ENCODE peak calls at places on chromosomes 11 and 22, in eight cellular contexts. H is amniotic stem cell; A is bronchial epithelial cell; O is substantia nigra; D is stimulated activated naive CD4-positive, alpha-beta T cell; L is NCI-H1105; V is foreskin fibroblast; P is body of pancreas. S is an unnamed sample.

GRCh38 chr11:118886681-118887111 is 3.0 kb downstream of the CXCR5 start:
- DNase-seq in O (no peak), D (no peak), P (no peak), V (no peak), A (no peak), H (no peak), L (no peak), S (no peak)

GRCh38 chr11:16792426-16792825 is 54.0 kb downstream of the C11orf58 start:
- DNase-seq in A (no peak), D (no peak), L (no peak), O (no peak), V (no peak), P (no peak), H (no peak), S (no peak)

GRCh38 chr11:109729761-109730160 is 307.8 kb downstream of the C11orf87 start:
- DNase-seq in P (peak), D (no peak), L (no peak), O (no peak), V (no peak), H (no peak), A (no peak), S (no peak)

GRCh38 chr22:23498811-23499798 is 81.0 kb downstream of the IGLL1 start:
- DNase-seq in L (no peak), A (no peak), P (no peak), H (no peak), D (no peak), O (no peak), V (no peak), S (no peak)

GRCh38 chr22:50452649-50453048 is 22.2 kb downstream of the SBF1 start:
- DNase-seq in H (no peak), V (no peak), D (no peak), O (no peak), P (no peak), A (no peak), L (no peak), S (no peak)

GRCh38 chr22:33658775-33659174 is 261.5 kb downstream of the LARGE1 start:
- DNase-seq in O (no peak), V (no peak), H (no peak), L (no peak), D (no peak), A (no peak), P (peak), S (no peak)

GRCh38 chr11:128747728-128748148 is 53.9 kb downstream of the FLI1 start:
- DNase-seq in H (no peak), P (no peak), V (no peak), A (no peak), O (no peak), D (no peak), L (no peak), S (no peak)

GRCh38 chr11:8222820-8223512 is 40.7 kb downstream of the LMO1 start:
- DNase-seq in O (no peak), D (no peak), H (no peak), L (no peak), V (no peak), P (no peak), A (no peak), S (no peak)

GRCh38 chr11:121656333-121657090 is 203.7 kb upstream of the SORL1-AS1 start:
- DNase-seq in P (no peak), H (peak), L (no peak), D (no peak), V (no peak), O (peak), A (no peak), S (no peak)

GRCh38 chr11:12200359-12201015 is 90.1 kb downstream of the MICAL2 start:
- DNase-seq in P (peak), D (no peak), L (peak), V (peak), H (peak), O (no peak), A (peak), S (peak)

GRCh38 chr11:48210052-48210451 is 6.6 kb upstream of the OR4B1 start:
- DNase-seq in V (no peak), A (no peak), D (no peak), H (no peak), O (no peak), P (no peak), L (no peak), S (no peak)

GRCh38 chr22:26916236-26916635 is 258.8 kb downstream of the MIAT start:
- DNase-seq in A (peak), H (no peak), L (peak), V (no peak), O (no peak), D (no peak), P (no peak), S (no peak)

GRCh38 chr11:65782816-65783228 is 2.0 kb upstream of the AP5B1 start:
- DNase-seq in O (no peak), A (no peak), H (no peak), L (no peak), P (no peak), V (no peak), D (no peak), S (no peak)

GRCh38 chr22:37140686-37141323 is 8.9 kb downstream of the IL2RB start:
- DNase-seq in A (no peak), O (no peak), H (no peak), L (no peak), V (no peak), D (no peak), P (no peak), S (no peak)

GRCh38 chr11:130383363-130384168 is 44.8 kb downstream of the ADAMTS8 start:
- DNase-seq in D (no peak), O (no peak), L (no peak), V (peak), A (peak), H (peak), P (no peak), S (no peak)

GRCh38 chr11:116891746-116892145 is 54.3 kb upstream of the APOA1 start:
- DNase-seq in V (no peak), O (no peak), H (no peak), P (no peak), A (no peak), L (no peak), D (no peak), S (no peak)

GRCh38 chr11:73856001-73856663 is 20.5 kb downstream of the COA4 start:
- DNase-seq in P (no peak), H (no peak), L (no peak), D (no peak), A (no peak), O (peak), V (no peak), S (no peak)

GRCh38 chr11:130439160-130439519 is 9.3 kb upstream of the ADAMTS15 start:
- DNase-seq in P (no peak), L (no peak), A (no peak), H (no peak), V (no peak), D (no peak), O (no peak), S (no peak)

GRCh38 chr11:122069946-122070345 is 46.1 kb downstream of the BLID start:
- DNase-seq in O (peak), A (peak), P (peak), L (peak), V (no peak), D (no peak), H (peak), S (no peak)

GRCh38 chr11:125787827-125788226 is at the start of gene PATE3:
- DNase-seq in A (no peak), V (no peak), O (no peak), H (no peak), P (no peak), L (no peak), D (no peak), S (no peak)

GRCh38 chr22:19760652-19761002 is at the start of gene TBX1:
- DNase-seq in V (no peak), O (no peak), L (no peak), P (no peak), D (no peak), A (no peak), H (no peak), S (no peak)

GRCh38 chr22:29887358-29887757 is 4.4 kb downstream of the MTMR3 start:
- DNase-seq in L (no peak), V (no peak), D (no peak), A (no peak), O (no peak), H (no peak), P (no peak), S (no peak)

GRCh38 chr22:33883961-33884808 is 36.1 kb downstream of the LARGE1 start:
- DNase-seq in P (no peak), A (no peak), V (no peak), L (no peak), D (no peak), H (no peak), O (no peak), S (no peak)

GRCh38 chr11:13663631-13664071 is 4.8 kb upstream of the FAR1 start:
- DNase-seq in D (no peak), A (peak), V (peak), O (no peak), H (no peak), P (no peak), L (no peak), S (no peak)

GRCh38 chr11:95910638-95911368 is 13.1 kb downstream of the MTMR2 start:
- DNase-seq in P (no peak), O (peak), V (no peak), H (no peak), D (no peak), L (no peak), A (no peak), S (no peak)

GRCh38 chr11:102587722-102588121 is 37.4 kb downstream of the MMP20 start:
- DNase-seq in H (no peak), O (no peak), L (no peak), D (no peak), P (no peak), A (no peak), V (no peak), S (no peak)

GRCh38 chr22:32699686-32700085 is 101.8 kb upstream of the TIMP3 start:
- DNase-seq in L (no peak), V (no peak), O (no peak), D (no peak), A (peak), P (no peak), H (no peak), S (no peak)

GRCh38 chr22:32985899-32986772 is 72.0 kb downstream of the SYN3 start:
- DNase-seq in P (peak), V (peak), O (peak), A (peak), L (peak), H (peak), D (peak), S (no peak)

GRCh38 chr11:48103621-48104561 is 112.7 kb upstream of the OR4B1 start:
- DNase-seq in H (no peak), D (no peak), V (no peak), O (peak), L (no peak), P (no peak), A (no peak), S (no peak)

GRCh38 chr11:128905345-128906184 is 14.4 kb downstream of the KCNJ5 start:
- DNase-seq in L (peak), D (peak), P (peak), A (peak), V (no peak), H (no peak), O (no peak), S (no peak)

GRCh38 chr11:9386086-9386485 is 1.6 kb downstream of the IPO7 start:
- DNase-seq in A (peak), O (no peak), D (no peak), H (no peak), V (no peak), L (no peak), P (no peak), S (no peak)